ENCODE peak calls at places on chromosomes 5 and 9, in nine cellular contexts. V, U, G, K, J, Y, L, X and R are unnamed samples.

GRCh38 chr9:126276056-126276728 is 50.4 kb upstream of the MVB12B start:
- DNase-seq in Y (no peak), V (no peak), G (no peak), J (no peak), L (no peak), U (no peak), K (no peak), X (no peak), R (no peak)

GRCh38 chr5:80755634-80756033 is 100.9 kb upstream of the DHFR start:
- DNase-seq in Y (no peak), L (peak), G (no peak), V (no peak), X (no peak), U (no peak), J (no peak), K (no peak), R (no peak)

GRCh38 chr9:106862115-106862945 is 636 bp upstream of the ZNF462 start:
- DNase-seq in L (no peak), J (peak), X (peak), G (peak), U (no peak), V (no peak), K (peak), Y (no peak), R (peak)

GRCh38 chr9:17824191-17824926 is 245.5 kb downstream of the SH3GL2 start:
- DNase-seq in J (no peak), K (no peak), L (no peak), G (peak), Y (no peak), V (no peak), X (no peak), U (no peak), R (no peak)

GRCh38 chr5:115842089-115842881 is 550 bp downstream of the AP3S1 start:
- DNase-seq in L (peak), J (peak), Y (no peak), U (no peak), K (peak), V (peak), G (no peak), X (peak), R (peak)

GRCh38 chr9:97632406-97632991 is 669 bp downstream of the TSTD2 start:
- DNase-seq in L (no peak), U (peak), G (peak), J (no peak), V (no peak), K (peak), X (peak), Y (no peak), R (peak)

GRCh38 chr5:3373391-3373790 is 222.2 kb upstream of the IRX1 start:
- DNase-seq in J (no peak), U (peak), Y (no peak), L (no peak), V (no peak), G (no peak), X (no peak), K (no peak), R (no peak)

GRCh38 chr9:90058364-90058763 is 453.6 kb downstream of the GADD45G start:
- DNase-seq in G (no peak), X (no peak), V (no peak), Y (no peak), K (no peak), U (no peak), J (no peak), L (no peak), R (no peak)

GRCh38 chr9:114308361-114308950 is 14.4 kb upstream of the ORM1 start:
- DNase-seq in X (no peak), K (no peak), J (no peak), U (no peak), G (no peak), V (no peak), Y (no peak), L (no peak), R (no peak)

GRCh38 chr5:142667808-142668207 is 18.1 kb downstream of the FGF1 start:
- DNase-seq in J (no peak), G (no peak), Y (no peak), L (no peak), V (no peak), K (no peak), X (no peak), U (no peak), R (no peak)

GRCh38 chr9:28762167-28762566 is 1188.9 kb upstream of the C9orf72 start:
- DNase-seq in G (no peak), Y (no peak), J (no peak), U (no peak), V (no peak), K (no peak), L (peak), X (no peak), R (no peak)
- TF ChIP-seq CTCF in G (no peak), Y (no peak), J (no peak), U (no peak), V (no peak), K (no peak), L (no peak), X (no peak), R (no peak)

DNA sequence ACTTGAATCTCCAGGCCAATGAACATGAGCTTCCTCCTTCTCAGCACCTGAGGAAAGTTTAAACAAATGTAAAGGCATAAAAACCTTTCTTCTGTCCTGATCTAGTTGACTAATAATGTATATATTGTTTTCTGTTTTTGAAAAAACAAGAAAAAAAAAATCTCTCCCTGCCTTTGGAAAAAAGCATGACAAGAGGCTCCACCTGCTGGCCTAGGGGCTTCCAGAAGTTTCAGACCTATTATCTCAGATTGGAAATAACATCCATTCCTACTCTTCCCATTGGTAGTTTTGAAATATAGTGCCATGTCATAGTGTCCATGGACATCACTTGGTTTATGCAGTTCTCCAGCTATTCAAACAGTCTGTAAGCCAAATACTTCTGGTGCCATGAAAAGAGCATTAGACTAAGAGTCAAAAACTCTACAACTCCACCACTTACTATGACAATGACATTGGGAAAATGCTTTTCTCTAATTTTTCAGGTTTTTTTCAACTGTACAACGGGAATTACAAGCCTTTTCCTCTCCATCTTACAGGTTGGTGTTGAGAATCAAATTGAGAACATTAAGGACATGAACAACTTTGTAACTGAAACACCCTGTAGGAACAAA is 409.6 kb upstream of the MPDZ start:
- DNase-seq in J (no peak), U (no peak), G (peak), V (no peak), Y (no peak), K (no peak), X (peak), L (no peak), R (no peak)
- TF ChIP-seq CTCF in J (peak), U (peak), G (peak), V (no peak), Y (no peak), K (peak), X (no peak), L (peak), R (no peak)

DNA sequence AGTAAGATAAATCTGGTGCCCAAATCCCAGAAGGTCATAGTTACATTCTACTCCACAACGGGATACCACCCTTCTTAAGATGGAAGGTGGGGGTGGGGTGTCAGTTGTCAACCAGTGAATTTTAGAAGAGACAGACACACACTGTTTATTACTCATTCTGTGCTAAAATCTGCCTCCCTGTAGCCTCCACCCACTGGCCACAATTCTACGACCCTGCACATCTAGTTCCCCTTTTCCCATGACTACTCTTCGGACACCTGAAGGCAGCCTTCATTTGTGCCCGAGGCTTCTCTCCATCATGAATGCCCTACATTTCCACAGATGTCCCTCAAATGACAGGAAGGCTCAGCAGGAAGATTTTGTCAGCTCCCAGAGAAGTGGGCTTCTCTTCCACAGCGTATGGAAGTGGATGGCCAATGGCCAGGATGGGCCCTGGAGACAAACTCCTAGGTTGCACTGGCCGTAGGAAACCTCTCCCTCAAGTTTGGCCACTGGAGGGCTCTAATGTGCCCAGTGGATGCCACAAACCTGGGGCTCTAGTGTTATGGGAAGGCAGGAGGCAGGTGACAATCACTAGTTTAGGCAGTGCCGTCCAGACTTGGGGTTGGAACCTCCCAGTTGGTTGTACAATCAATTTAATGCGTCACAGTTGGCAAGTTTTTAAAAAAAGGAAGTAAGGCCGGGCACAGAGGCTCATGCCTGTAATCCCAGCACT is 46.6 kb downstream of the PTPN3 start:
- DNase-seq in U (no peak), J (no peak), G (no peak), X (no peak), Y (no peak), V (no peak), L (peak), K (no peak), R (no peak)
- TF ChIP-seq CTCF in U (no peak), J (peak), G (peak), X (no peak), Y (no peak), V (peak), L (peak), K (no peak), R (no peak)

DNA sequence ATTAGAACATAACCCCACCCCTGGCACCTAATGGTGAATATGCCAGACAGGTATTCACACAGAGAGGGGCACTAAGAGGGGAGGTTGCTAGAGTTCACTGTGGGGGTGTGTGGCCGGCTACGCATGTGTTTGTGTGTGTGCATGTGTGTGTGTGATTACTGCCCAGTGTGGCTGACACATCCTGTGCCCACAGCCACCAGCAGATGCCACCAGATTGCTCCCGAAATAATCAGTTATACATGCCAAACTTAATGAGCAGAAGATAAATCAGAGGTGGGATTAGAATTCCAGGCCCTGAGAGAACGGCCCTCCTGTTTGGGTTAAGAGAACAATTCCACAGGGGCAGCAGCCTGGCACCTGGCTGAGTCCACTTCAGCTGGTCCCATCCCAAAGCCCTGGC is 91.8 kb upstream of the TBCA start:
- DNase-seq in U (no peak), J (no peak), G (no peak), K (no peak), Y (no peak), L (no peak), V (no peak), X (no peak), R (no peak)
- TF ChIP-seq CTCF in U (no peak), J (no peak), G (no peak), K (no peak), Y (no peak), L (no peak), V (no peak), X (no peak), R (no peak)